ENCODE peak calls at places on chromosomes 2 and 18, in five cellular contexts. C is T-helper 2 cell, X is GM04504, O is tibial artery, U is T-helper 1 cell. S is an unnamed sample.

GRCh38 chr2:42128731-42129486 is 40.2 kb upstream of the EML4 start:
- DNase-seq in C (no peak), X (no peak), O (no peak), U (no peak), S (no peak)

GRCh38 chr2:101307503-101307902 is 998 bp downstream of the RNF149 start:
- DNase-seq in C (no peak), X (no peak), O (no peak), U (no peak), S (no peak)

GRCh38 chr2:235666240-235666781 is 172.5 kb downstream of the AGAP1 start:
- DNase-seq in C (no peak), X (peak; percentile 80), O (peak; percentile 42), U (no peak), S (peak; percentile 62)

GRCh38 chr18:31274915-31275314 is 43.0 kb upstream of the DSG1 start:
- DNase-seq in C (no peak), X (no peak), O (no peak), U (no peak), S (no peak)

GRCh38 chr2:100877555-100877954 is 57.6 kb downstream of the NPAS2 start:
- DNase-seq in C (no peak), X (no peak), O (no peak), U (no peak), S (no peak)

GRCh38 chr2:148974126-148974525 is 64.4 kb upstream of the LYPD6B start:
- DNase-seq in C (no peak), X (no peak), O (no peak), U (no peak), S (no peak)

GRCh38 chr2:38443021-38443541 is 66.0 kb upstream of the ATL2 start:
- DNase-seq in C (no peak), X (no peak), O (no peak), U (no peak), S (peak; percentile 55)

GRCh38 chr2:85806358-85807118 is 52.7 kb downstream of the ATOH8 start:
- DNase-seq in C (no peak), X (no peak), O (no peak), U (no peak), S (no peak)

GRCh38 chr2:118319271-118319684 is 231.0 kb downstream of the INSIG2 start:
- DNase-seq in C (no peak), X (no peak), O (no peak), U (no peak), S (no peak)

GRCh38 chr2:62738981-62739936 is 33.7 kb downstream of the EHBP1 start:
- DNase-seq in C (no peak), X (no peak), O (no peak), U (no peak), S (no peak)

GRCh38 chr2:120343433-120344105 is 2.4 kb upstream of the INHBB start:
- DNase-seq in C (no peak), X (peak; percentile 55), O (peak; percentile 89), U (no peak), S (peak; percentile 71)

GRCh38 chr18:48222118-48222517 is 187.1 kb downstream of the ZBTB7C start:
- DNase-seq in C (no peak), X (no peak), O (no peak), U (no peak), S (peak; percentile 53)

GRCh38 chr2:235044501-235045271 is 92.9 kb downstream of the SH3BP4 start:
- DNase-seq in C (no peak), X (no peak), O (no peak), U (no peak), S (no peak)

GRCh38 chr2:174815524-174815923 is 51.3 kb upstream of the CHRNA1 start:
- DNase-seq in C (no peak), X (peak; percentile 27), O (no peak), U (no peak), S (no peak)

GRCh38 chr2:172976816-172977215 is 98.8 kb upstream of the MAP3K20 start:
- DNase-seq in C (no peak), X (no peak), O (no peak), U (no peak), S (no peak)

GRCh38 chr2:217521820-217522219 is 481.0 kb downstream of the TNS1 start:
- DNase-seq in C (no peak), X (no peak), O (no peak), U (no peak), S (no peak)

GRCh38 chr18:79924814-79925655 is 26.4 kb downstream of the SLC66A2 start:
- DNase-seq in C (no peak), X (no peak), O (peak; percentile 42), U (no peak), S (peak; percentile 27)

GRCh38 chr2:16281451-16282330 is 341.3 kb downstream of the MYCN start:
- DNase-seq in C (no peak), X (no peak), O (no peak), U (no peak), S (no peak)

GRCh38 chr2:11560806-11561205 is 27.0 kb downstream of the GREB1 start:
- DNase-seq in C (no peak), X (no peak), O (no peak), U (no peak), S (no peak)

GRCh38 chr2:29632018-29632417 is 289.4 kb downstream of the ALK start:
- DNase-seq in C (no peak), X (no peak), O (no peak), U (no peak), S (no peak)

GRCh38 chr18:60880184-60880583 is 453.0 kb upstream of the CDH20 start:
- DNase-seq in C (no peak), X (no peak), O (no peak), U (no peak), S (no peak)

GRCh38 chr2:236731767-236732580 is 162.3 kb downstream of the ACKR3 start:
- DNase-seq in C (no peak), X (peak; percentile 47), O (peak; percentile 94), U (no peak), S (peak; percentile 66)

GRCh38 chr2:62956646-62957045 is 94.0 kb upstream of the OTX1 start:
- DNase-seq in C (no peak), X (no peak), O (no peak), U (no peak), S (no peak)